ENCODE peak calls at places on chromosomes 4 and X, in four cellular contexts. One of them, this sample, is unnamed. For H3K4me1, the result is how much of the 10 kb centered on the place peaks cover.

GRCh38 chrX:8091526-8091925 is 79.5 kb downstream of the VCX2 start:
- DNase-seq in right cardiac atrium: no peak
- DNase-seq in tibial artery: no peak
- DNase-seq in CD4-positive, alpha-beta memory T cell: no peak
- DNase-seq in this sample: no peak

GRCh38 chrX:13411496-13412207 is 91.8 kb upstream of the ATXN3L start:
- DNase-seq in right cardiac atrium: no peak
- DNase-seq in tibial artery: no peak
- DNase-seq in CD4-positive, alpha-beta memory T cell: no peak
- DNase-seq in this sample: no peak

GRCh38 chr4:66565796-66566195 is 895.5 kb upstream of the EPHA5 start:
- DNase-seq in right cardiac atrium: no peak
- DNase-seq in tibial artery: no peak
- DNase-seq in CD4-positive, alpha-beta memory T cell: no peak
- DNase-seq in this sample: no peak

GRCh38 chr4:2043396-2044118 is 15.6 kb upstream of the NAT8L start:
- DNase-seq in right cardiac atrium: no peak
- DNase-seq in tibial artery: no peak
- DNase-seq in CD4-positive, alpha-beta memory T cell: no peak
- DNase-seq in this sample: no peak

GRCh38 chrX:136251042-136251991 is at the start of gene MAP7D3:
- DNase-seq in right cardiac atrium: peak
- DNase-seq in tibial artery: peak
- DNase-seq in CD4-positive, alpha-beta memory T cell: peak
- DNase-seq in this sample: peak

GRCh38 chr4:26220704-26221103 is 100.1 kb upstream of the RBPJ start:
- DNase-seq in right cardiac atrium: no peak
- DNase-seq in tibial artery: no peak
- DNase-seq in CD4-positive, alpha-beta memory T cell: no peak
- DNase-seq in this sample: no peak

GRCh38 chr4:26122690-26123089 is 198.1 kb upstream of the RBPJ start:
- DNase-seq in right cardiac atrium: no peak
- DNase-seq in tibial artery: no peak
- DNase-seq in CD4-positive, alpha-beta memory T cell: no peak
- DNase-seq in this sample: no peak

GRCh38 chrX:155027509-155028066 is 944 bp downstream of the FUNDC2 start:
- DNase-seq in right cardiac atrium: no peak
- DNase-seq in tibial artery: peak
- DNase-seq in CD4-positive, alpha-beta memory T cell: peak
- DNase-seq in this sample: peak

GRCh38 chrX:44906041-44906440 is 33.1 kb downstream of the KDM6A start:
- DNase-seq in right cardiac atrium: no peak
- DNase-seq in tibial artery: no peak
- DNase-seq in CD4-positive, alpha-beta memory T cell: no peak
- DNase-seq in this sample: no peak

GRCh38 chrX:13123857-13124345 is 79.5 kb upstream of the FAM9C start:
- DNase-seq in right cardiac atrium: no peak
- DNase-seq in tibial artery: no peak
- DNase-seq in CD4-positive, alpha-beta memory T cell: peak
- DNase-seq in this sample: no peak

GRCh38 chr4:20580907-20581306 is 119.4 kb upstream of the PACRGL start:
- DNase-seq in right cardiac atrium: no peak
- DNase-seq in tibial artery: no peak
- DNase-seq in CD4-positive, alpha-beta memory T cell: no peak
- DNase-seq in this sample: no peak

GRCh38 chrX:149286940-149287349 is 218.2 kb downstream of the IDS start:
- DNase-seq in right cardiac atrium: no peak
- DNase-seq in tibial artery: no peak
- DNase-seq in CD4-positive, alpha-beta memory T cell: peak
- DNase-seq in this sample: no peak

GRCh38 chrX:108736509-108737479 is at the start of gene IRS4:
- DNase-seq in right cardiac atrium: no peak
- DNase-seq in tibial artery: no peak
- DNase-seq in CD4-positive, alpha-beta memory T cell: no peak
- DNase-seq in this sample: no peak

GRCh38 chr4:76251448-76252270 is at the start of gene FAM47E:
- DNase-seq in right cardiac atrium: peak
- DNase-seq in tibial artery: peak
- DNase-seq in CD4-positive, alpha-beta memory T cell: peak
- DNase-seq in this sample: peak

GRCh38 chr4:153485860-153486259 is 19.7 kb downstream of the TMEM131L start:
- DNase-seq in right cardiac atrium: no peak
- DNase-seq in tibial artery: no peak
- DNase-seq in CD4-positive, alpha-beta memory T cell: no peak
- DNase-seq in this sample: no peak
- H3K4me1 ChIP-seq in right cardiac atrium: under half
- H3K4me1 ChIP-seq in tibial artery: under half
- H3K4me1 ChIP-seq in CD4-positive, alpha-beta memory T cell: half or more
- H3K4me1 ChIP-seq in this sample: under half

DNA sequence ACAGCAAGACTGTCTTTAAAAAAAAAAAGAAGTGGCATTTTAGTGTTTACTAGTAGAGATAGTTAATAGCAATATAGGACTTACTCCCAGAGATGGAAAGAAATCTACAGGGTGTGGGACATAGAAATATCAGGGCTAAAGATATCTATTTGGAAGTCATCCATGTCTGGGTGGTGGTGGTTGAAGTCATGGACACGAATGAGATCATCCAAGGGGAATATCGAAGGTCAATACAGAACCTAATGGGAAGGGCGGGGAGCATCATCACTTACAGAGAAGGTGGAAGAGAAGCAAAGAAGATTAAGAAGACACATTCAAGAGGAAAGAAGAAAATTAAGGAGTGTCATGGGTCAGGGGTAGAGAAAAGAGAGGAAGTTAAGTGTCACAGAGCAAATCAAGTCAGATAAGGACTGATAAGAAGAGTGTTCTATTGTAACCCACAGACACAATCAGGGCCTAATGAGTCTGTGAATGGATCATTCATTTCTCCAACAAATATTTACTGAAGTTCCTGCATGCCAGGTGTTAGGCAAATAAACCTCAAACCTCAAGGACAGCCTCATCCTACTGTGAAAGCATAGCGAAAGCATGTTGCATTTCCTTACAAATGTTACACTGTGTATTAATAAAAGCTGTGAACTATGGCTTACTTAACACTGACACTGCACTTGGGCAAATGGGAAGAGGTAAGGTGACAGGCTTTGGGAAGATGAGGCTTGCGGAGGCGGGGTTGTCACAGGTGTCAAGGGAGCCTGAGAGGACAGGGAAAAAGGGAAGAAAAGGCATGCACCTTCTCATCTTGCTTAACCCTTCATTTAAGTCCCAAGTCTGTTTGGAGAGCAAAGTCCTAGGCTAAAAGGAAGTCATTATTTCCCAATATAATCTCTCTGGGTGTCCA is 65.3 kb downstream of the ELOVL6 start:
- DNase-seq in right cardiac atrium: no peak
- DNase-seq in tibial artery: no peak
- DNase-seq in CD4-positive, alpha-beta memory T cell: no peak
- DNase-seq in this sample: no peak
- H3K27ac ChIP-seq in right cardiac atrium: no peak
- H3K27ac ChIP-seq in tibial artery: no peak
- H3K27ac ChIP-seq in CD4-positive, alpha-beta memory T cell: no peak
- H3K27ac ChIP-seq in this sample: no peak

GRCh38 chr4:87080462-87080861 is 140.0 kb downstream of the KLHL8 start:
- DNase-seq in right cardiac atrium: no peak
- DNase-seq in tibial artery: no peak
- DNase-seq in CD4-positive, alpha-beta memory T cell: no peak
- DNase-seq in this sample: no peak
- H3K4me1 ChIP-seq in right cardiac atrium: under half
- H3K4me1 ChIP-seq in tibial artery: half or more
- H3K4me1 ChIP-seq in CD4-positive, alpha-beta memory T cell: under half
- H3K4me1 ChIP-seq in this sample: under half

GRCh38 chr4:75168548-75168947 is 235.6 kb downstream of the PARM1 start:
- DNase-seq in right cardiac atrium: no peak
- DNase-seq in tibial artery: no peak
- DNase-seq in CD4-positive, alpha-beta memory T cell: no peak
- DNase-seq in this sample: no peak

GRCh38 chr4:75172551-75172950 is 239.6 kb downstream of the PARM1 start:
- DNase-seq in right cardiac atrium: no peak
- DNase-seq in tibial artery: no peak
- DNase-seq in CD4-positive, alpha-beta memory T cell: no peak
- DNase-seq in this sample: no peak

GRCh38 chr4:75169020-75169814 is 236.3 kb downstream of the PARM1 start:
- DNase-seq in right cardiac atrium: no peak
- DNase-seq in tibial artery: no peak
- DNase-seq in CD4-positive, alpha-beta memory T cell: no peak
- DNase-seq in this sample: peak
- H3K27ac ChIP-seq in right cardiac atrium: no peak
- H3K27ac ChIP-seq in tibial artery: no peak
- H3K27ac ChIP-seq in CD4-positive, alpha-beta memory T cell: no peak
- H3K27ac ChIP-seq in this sample: peak

GRCh38 chr4:40221744-40222143 is 24.9 kb downstream of the RHOH start:
- DNase-seq in right cardiac atrium: no peak
- DNase-seq in tibial artery: no peak
- DNase-seq in CD4-positive, alpha-beta memory T cell: no peak
- DNase-seq in this sample: no peak
- H3K4me1 ChIP-seq in right cardiac atrium: under half
- H3K4me1 ChIP-seq in tibial artery: under half
- H3K4me1 ChIP-seq in CD4-positive, alpha-beta memory T cell: half or more
- H3K4me1 ChIP-seq in this sample: under half

DNA sequence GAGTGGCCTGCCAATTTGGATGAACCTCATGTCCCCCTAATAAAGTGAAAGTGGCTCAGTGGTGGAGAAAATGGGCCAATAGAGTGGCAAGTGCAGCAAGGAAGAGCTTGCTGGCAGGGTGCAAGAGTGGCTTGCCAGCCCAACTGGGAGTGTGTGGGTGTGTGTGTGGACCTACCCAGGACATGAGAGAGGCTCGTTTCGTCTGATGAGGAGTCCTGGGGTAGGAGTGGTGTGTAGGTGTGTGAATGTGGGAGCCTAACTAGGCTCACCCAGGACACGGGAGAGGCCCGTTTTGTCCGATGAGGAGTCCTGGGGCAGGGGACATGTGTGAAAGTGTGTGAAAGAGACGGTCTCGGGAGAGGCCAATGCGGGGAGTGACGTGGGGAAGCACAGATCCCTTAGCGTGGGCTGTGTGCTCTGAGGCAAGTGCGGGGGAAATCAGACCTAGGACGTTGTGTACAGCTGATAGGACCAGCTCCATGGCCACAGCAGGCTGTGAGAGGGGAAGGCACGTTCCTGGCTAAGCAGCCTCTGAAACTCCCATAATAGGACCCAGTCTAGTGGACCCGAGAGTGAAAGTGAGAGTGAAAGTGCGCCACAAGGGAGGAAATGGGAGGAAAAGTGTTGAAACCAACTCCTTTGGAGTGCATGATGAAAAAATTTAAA is 5.3 kb downstream of the GAGE10 start:
- DNase-seq in right cardiac atrium: no peak
- DNase-seq in tibial artery: no peak
- DNase-seq in CD4-positive, alpha-beta memory T cell: no peak
- DNase-seq in this sample: no peak
- H3K27ac ChIP-seq in right cardiac atrium: peak
- H3K27ac ChIP-seq in tibial artery: peak
- H3K27ac ChIP-seq in CD4-positive, alpha-beta memory T cell: peak
- H3K27ac ChIP-seq in this sample: no peak